ENCODE peak calls at places on chromosomes 12 and 14, in four cellular contexts. Z is LHCN-M2, C is islet precursor cell, R is Calu3. S is an unnamed sample.

GRCh38 chr12:121831571-121832235 is 27.0 kb downstream of the HPD start:
- DNase-seq in Z (no peak), C (no peak), R (no peak), S (no peak)

GRCh38 chr12:52023182-52023975 is 16.6 kb downstream of the TAMALIN start:
- DNase-seq in R (peak), Z (peak), C (peak), S (peak)

GRCh38 chr12:95218852-95219171 is 1.2 kb downstream of the VEZT start:
- DNase-seq in R (peak), C (no peak), Z (peak), S (peak)

GRCh38 chr12:47818382-47818700 is 1.4 kb downstream of the HDAC7 start:
- DNase-seq in C (peak), Z (no peak), R (no peak), S (no peak)

GRCh38 chr14:72855913-72856312 is 38.0 kb downstream of the DPF3 start:
- DNase-seq in Z (peak), R (no peak), C (no peak), S (no peak)

GRCh38 chr12:96117460-96117859 is 76.7 kb upstream of the ELK3 start:
- DNase-seq in Z (no peak), C (no peak), R (no peak), S (no peak)

GRCh38 chr12:101997102-101997501 is 64.7 kb downstream of the WASHC3 start:
- DNase-seq in C (no peak), Z (no peak), R (no peak), S (no peak)

GRCh38 chr12:14693116-14693515 is 3.3 kb downstream of the GUCY2C start:
- DNase-seq in R (no peak), Z (no peak), C (no peak), S (no peak)

GRCh38 chr12:130441771-130442760 is 104.4 kb downstream of the PIWIL1 start:
- DNase-seq in C (no peak), Z (no peak), R (no peak), S (no peak)

GRCh38 chr12:121806556-121807308 is 2.9 kb downstream of the SETD1B start:
- DNase-seq in Z (no peak), C (peak), R (no peak), S (peak)

GRCh38 chr12:124422142-124422569 is 127.3 kb downstream of the RFLNA start:
- DNase-seq in C (peak), R (peak), Z (no peak), S (peak)

GRCh38 chr14:85308531-85309300 is 221.2 kb upstream of the FLRT2 start:
- DNase-seq in R (no peak), C (no peak), Z (no peak), S (peak)

GRCh38 chr14:46887144-46887543 is 235.6 kb upstream of the RPL10L start:
- DNase-seq in C (no peak), Z (no peak), R (no peak), S (no peak)

GRCh38 chr12:20475542-20475941 is 107.2 kb downstream of the PDE3A start:
- DNase-seq in Z (no peak), C (no peak), R (no peak), S (no peak)

GRCh38 chr12:109885616-109886015 is 5.3 kb upstream of the GLTP start:
- DNase-seq in Z (no peak), C (peak), R (no peak), S (no peak)

GRCh38 chr12:46503637-46504036 is 131.1 kb upstream of the SLC38A2 start:
- DNase-seq in C (no peak), R (no peak), Z (no peak), S (no peak)

GRCh38 chr12:7915911-7916403 is 20.0 kb downstream of the SLC2A3 start:
- DNase-seq in Z (no peak), C (peak), R (no peak), S (no peak)

GRCh38 chr12:78229491-78230209 is 399.0 kb downstream of the NAV3 start:
- DNase-seq in R (peak), Z (peak), C (peak), S (peak)

GRCh38 chr14:50312734-50313054 is 570 bp downstream of the DMAC2L start:
- DNase-seq in C (no peak), Z (no peak), R (no peak), S (no peak)

GRCh38 chr14:101588990-101589389 is 27.7 kb downstream of the DIO3 start:
- DNase-seq in R (no peak), C (peak), Z (no peak), S (no peak)

GRCh38 chr12:88081247-88081646 is 52.0 kb upstream of the C12orf50 start:
- DNase-seq in R (no peak), C (no peak), Z (no peak), S (no peak)